ENCODE peak calls at places on chromosomes 11 and 22, in six cellular contexts. G is neuronal stem cell, M is AG04450, E is Panc1, N is AG09309, S is right lobe of liver. R is an unnamed sample.

GRCh38 chr22:48690583-48691317 is 1136.9 kb downstream of the BRD1 start:
- DNase-seq in G (no peak), M (no peak), E (no peak), N (no peak), S (peak), R (no peak)

GRCh38 chr11:16750417-16750816 is 12.0 kb downstream of the C11orf58 start:
- DNase-seq in E (no peak), M (no peak), G (no peak), N (no peak), S (no peak), R (no peak)

GRCh38 chr22:20584029-20584871 is 76.8 kb downstream of the MED15 start:
- DNase-seq in N (no peak), S (no peak), M (no peak), E (no peak), G (no peak), R (no peak)

GRCh38 chr22:38454361-38455062 is 487 bp downstream of the KCNJ4 start:
- DNase-seq in G (no peak), N (no peak), E (no peak), S (no peak), M (no peak), R (no peak)

GRCh38 chr11:32602657-32603410 is 19.2 kb downstream of the EIF3M start:
- DNase-seq in E (no peak), N (no peak), G (no peak), M (no peak), S (no peak), R (no peak)

GRCh38 chr11:117724104-117724503 is 72.9 kb downstream of the DSCAML1 start:
- DNase-seq in G (peak), M (no peak), S (no peak), E (no peak), N (no peak), R (no peak)

GRCh38 chr11:81975261-81975900 is 758.3 kb downstream of the FAM181B start:
- DNase-seq in N (no peak), E (no peak), M (no peak), S (no peak), G (no peak), R (no peak)

GRCh38 chr22:35330258-35330861 is 30.7 kb downstream of the TOM1 start:
- DNase-seq in E (no peak), N (no peak), M (peak), S (peak), G (no peak), R (no peak)

GRCh38 chr11:1858154-1858553 is 5.3 kb downstream of the LSP1 start:
- DNase-seq in G (no peak), N (no peak), E (no peak), S (no peak), M (no peak), R (no peak)

GRCh38 chr11:20000393-20001134 is 159.7 kb downstream of the DBX1 start:
- DNase-seq in G (peak), N (no peak), M (no peak), S (peak), E (no peak), R (no peak)

GRCh38 chr22:26709617-26710390 is 52.4 kb downstream of the MIAT start:
- DNase-seq in E (no peak), S (no peak), G (no peak), M (peak), N (no peak), R (peak)

GRCh38 chr11:2699185-2699530 is 636 bp downstream of the KCNQ1OT1 start:
- DNase-seq in S (peak), E (no peak), G (no peak), N (no peak), M (no peak), R (no peak)

GRCh38 chr11:123006860-123007542 is 25.4 kb upstream of the BSX start:
- DNase-seq in S (no peak), E (no peak), G (no peak), M (no peak), N (no peak), R (no peak)

GRCh38 chr22:22187299-22187698 is 57.3 kb upstream of the VPREB1 start:
- DNase-seq in G (no peak), N (no peak), E (no peak), S (no peak), M (no peak), R (no peak)

GRCh38 chr22:37819100-37819433 is 4.1 kb upstream of the GALR3 start:
- DNase-seq in S (no peak), N (no peak), M (no peak), G (no peak), E (no peak), R (no peak)

GRCh38 chr11:125128450-125128849 is 17.0 kb upstream of the TMEM218 start:
- DNase-seq in E (no peak), G (no peak), M (peak), S (no peak), N (peak), R (peak)

GRCh38 chr11:6988506-6988905 is 31.6 kb downstream of the ZNF214 start:
- DNase-seq in N (no peak), G (no peak), M (no peak), S (no peak), E (no peak), R (no peak)

GRCh38 chr22:17974087-17974486 is 50.3 kb downstream of the MICAL3 start:
- DNase-seq in M (no peak), E (no peak), N (no peak), G (no peak), S (no peak), R (no peak)

GRCh38 chr11:112401036-112401769 is 140.5 kb upstream of the PLET1 start:
- DNase-seq in G (no peak), N (no peak), S (no peak), M (no peak), E (no peak), R (no peak)

GRCh38 chr11:77047007-77047927 is 13.1 kb downstream of the B3GNT6 start:
- DNase-seq in S (no peak), E (peak), M (peak), G (peak), N (peak), R (peak)

GRCh38 chr22:35484651-35485372 is 55.8 kb upstream of the RASD2 start:
- DNase-seq in M (no peak), E (no peak), N (no peak), S (no peak), G (no peak), R (no peak)

GRCh38 chr11:48003926-48004325 is 23.6 kb downstream of the PTPRJ start:
- DNase-seq in M (no peak), N (no peak), S (no peak), G (no peak), E (no peak), R (no peak)

GRCh38 chr11:80435345-80435744 is 994.5 kb upstream of the TENM4 start:
- DNase-seq in E (no peak), G (no peak), S (no peak), M (no peak), N (no peak), R (no peak)

GRCh38 chr22:50675553-50676199 is 3.1 kb downstream of the SHANK3 start:
- DNase-seq in N (no peak), M (no peak), G (no peak), E (no peak), S (no peak), R (no peak)
- H3K4me3 ChIP-seq in N (no peak), M (no peak), G (peak), E (peak), S (no peak), R (no peak)

DNA sequence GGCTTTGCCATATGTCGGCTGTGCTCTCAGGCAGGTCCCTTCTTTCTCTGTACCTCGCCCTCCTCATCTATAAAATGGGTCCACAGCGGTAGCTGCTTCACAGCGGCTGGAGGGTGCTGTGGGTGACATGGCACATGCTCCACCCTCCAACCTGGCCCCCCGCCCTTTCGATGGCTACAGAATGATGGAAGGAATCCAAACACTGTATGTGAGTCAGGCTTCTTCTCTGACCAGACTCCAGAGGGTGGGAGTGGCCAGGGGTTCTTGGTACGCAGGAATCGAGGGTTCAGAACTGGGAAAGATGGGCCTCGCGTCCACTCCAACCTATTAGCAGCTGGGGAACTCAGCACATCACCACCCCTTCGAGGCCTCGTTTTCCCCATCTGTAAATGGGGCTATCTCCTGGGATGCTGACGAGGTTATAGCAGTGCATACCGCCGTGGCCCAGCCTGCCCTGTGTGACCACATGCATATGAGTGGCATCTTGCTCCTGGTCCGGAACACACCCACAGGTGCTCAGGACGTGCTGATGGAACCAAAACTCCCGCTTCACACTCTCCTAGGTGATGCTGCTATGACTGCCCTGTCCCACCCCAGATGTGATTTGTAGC is 26.4 kb downstream of the MN1 start:
- DNase-seq in E (no peak), G (no peak), N (no peak), S (no peak), M (no peak), R (no peak)
- H3K4me3 ChIP-seq in E (no peak), G (no peak), N (no peak), S (no peak), M (no peak), R (no peak)

DNA sequence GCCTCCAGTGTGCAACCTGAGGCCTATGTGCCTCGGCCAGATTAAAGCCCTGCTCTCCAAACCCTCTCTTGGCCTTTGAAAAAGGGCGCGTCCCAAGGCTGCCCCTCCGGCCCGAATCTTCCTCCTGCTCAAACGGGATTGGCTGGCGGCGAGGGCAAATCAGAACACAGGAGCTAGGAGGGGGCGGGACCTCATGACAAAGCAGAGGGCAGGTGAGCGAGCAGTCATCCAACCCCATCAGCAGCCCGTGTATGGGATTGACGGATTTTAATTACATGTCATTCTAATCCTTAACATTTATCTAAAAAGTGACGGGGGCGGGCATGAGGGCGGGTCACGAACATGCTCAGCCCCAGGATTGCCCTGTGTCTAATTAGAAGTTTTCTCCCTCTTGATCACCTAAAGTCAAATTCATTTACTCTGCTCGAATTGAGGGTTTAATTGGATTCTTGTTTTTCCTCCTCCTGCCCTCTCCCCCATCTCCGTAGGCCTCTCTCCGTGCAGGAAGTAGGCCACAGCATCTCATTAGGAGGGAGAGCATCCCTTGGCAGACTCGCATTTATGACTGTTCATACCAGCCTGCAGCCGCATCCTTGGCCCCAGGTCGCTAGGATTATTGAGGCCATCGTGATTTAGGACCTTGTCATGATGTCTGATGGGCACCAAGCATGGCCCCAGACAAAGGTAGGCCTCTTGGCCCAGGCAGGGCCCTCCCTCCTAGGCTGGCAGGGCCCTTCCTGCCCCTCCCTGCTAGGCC is 147.1 kb downstream of the CHST1 start:
- DNase-seq in M (no peak), E (no peak), S (no peak), G (peak), N (no peak), R (no peak)
- H3K4me3 ChIP-seq in M (no peak), E (no peak), S (no peak), G (no peak), N (no peak), R (no peak)

DNA sequence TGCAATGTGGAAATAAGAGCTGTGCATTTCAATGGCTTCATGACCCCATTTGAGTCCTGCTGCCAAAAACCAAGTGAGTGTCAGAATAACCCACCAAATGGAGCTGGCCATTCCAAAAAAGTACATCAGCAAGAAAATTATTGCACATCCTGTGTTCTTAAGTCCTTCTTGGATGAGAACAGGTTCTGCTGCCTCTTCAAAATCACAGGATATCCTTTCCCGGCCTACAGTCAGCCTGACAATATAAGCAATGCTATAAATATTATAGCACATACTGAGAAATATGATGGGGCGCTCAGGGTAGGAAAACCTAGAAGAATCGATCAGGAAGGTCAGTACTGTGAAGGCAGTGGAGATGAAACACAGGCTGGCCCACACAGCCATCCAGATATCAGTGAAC is 3.5 kb downstream of the FZD4 start:
- DNase-seq in S (no peak), G (no peak), E (no peak), N (no peak), M (no peak), R (no peak)
- H3K4me3 ChIP-seq in S (no peak), G (no peak), E (no peak), N (no peak), M (no peak), R (no peak)

GRCh38 chr11:65899356-65900124 is 648 bp downstream of the FOSL1 start:
- DNase-seq in E (no peak), G (no peak), M (no peak), N (no peak), S (peak), R (no peak)
- H3K4me3 ChIP-seq in E (peak), G (peak), M (peak), N (peak), S (peak), R (peak)

GRCh38 chr11:279040-279965 is 1.1 kb downstream of the NLRP6 start:
- DNase-seq in E (no peak), G (no peak), S (peak), N (no peak), M (no peak), R (no peak)
- H3K4me3 ChIP-seq in E (peak), G (no peak), S (peak), N (no peak), M (no peak), R (no peak)

GRCh38 chr22:46057762-46058420 is 80.9 kb upstream of the WNT7B start:
- DNase-seq in E (no peak), S (peak), N (no peak), M (no peak), G (no peak), R (no peak)
- H3K4me3 ChIP-seq in E (peak), S (no peak), N (peak), M (no peak), G (no peak), R (peak)

GRCh38 chr11:70343631-70344030 is 54.7 kb upstream of the CTTN start:
- DNase-seq in E (no peak), N (no peak), S (no peak), M (no peak), G (no peak), R (no peak)

GRCh38 chr11:70338594-70338993 is 59.7 kb upstream of the CTTN start:
- DNase-seq in G (no peak), S (no peak), N (no peak), M (no peak), E (no peak), R (no peak)

GRCh38 chr11:70339066-70339465 is 59.3 kb upstream of the CTTN start:
- DNase-seq in E (no peak), S (no peak), N (no peak), G (no peak), M (no peak), R (no peak)

DNA sequence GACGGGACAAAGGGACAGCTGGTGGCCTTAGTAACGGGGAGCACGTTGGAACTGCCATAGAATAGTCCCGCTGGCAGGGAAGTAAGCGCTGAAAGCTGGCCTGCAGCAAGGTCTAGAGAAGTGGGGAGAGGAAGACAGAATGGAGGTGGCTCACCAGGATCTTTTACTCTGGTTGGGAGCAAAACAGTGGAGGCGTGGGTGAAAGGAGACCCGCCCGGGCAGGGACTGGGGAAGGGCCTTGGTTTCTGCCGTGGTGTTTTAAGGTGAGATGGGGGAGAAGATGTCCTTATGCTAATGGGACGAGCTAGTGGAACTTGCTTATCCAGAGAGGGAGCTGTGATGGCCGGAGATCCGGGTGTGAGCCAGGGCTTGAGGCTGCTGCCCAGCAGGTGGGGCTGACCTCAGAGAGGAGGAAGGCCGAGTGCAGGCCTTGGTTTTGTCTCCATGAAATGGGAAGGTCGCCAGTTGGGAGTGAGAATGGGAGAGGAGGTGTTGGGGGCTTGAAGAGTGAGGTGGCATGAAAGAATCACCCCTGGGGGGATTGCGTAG is 56.4 kb upstream of the CTTN start:
- DNase-seq in G (no peak), N (no peak), S (no peak), M (no peak), E (no peak), R (no peak)
- H3K4me3 ChIP-seq in G (no peak), N (no peak), S (no peak), M (no peak), E (no peak), R (no peak)

R was measured in AG04449.